ENCODE peak calls at places on chromosomes 11 and 22, in ten cellular contexts. L is upper lobe of right lung; K is cardiac muscle cell; D is breast epithelium; H is neural progenitor cell; F is progenitor cell of endocrine pancreas; O is HFFc6; A is CD8-positive, alpha-beta T cell; X is fibroblast of the aortic adventitia; N is RWPE2. M is an unnamed sample.

GRCh38 chr11:130636672-130637463 is 188.4 kb downstream of the ADAMTS15 start:
- DNase-seq in L (no peak), K (peak), D (peak), H (no peak), F (no peak), O (peak), A (no peak), X (peak), N (no peak), M (no peak)

GRCh38 chr22:37509026-37509886 is 10.0 kb downstream of the CARD10 start:
- DNase-seq in L (peak), K (no peak), D (no peak), H (no peak), F (no peak), O (no peak), A (no peak), X (no peak), N (no peak), M (no peak)

GRCh38 chr11:120061036-120061760 is 76.7 kb downstream of the TRIM29 start:
- DNase-seq in L (no peak), K (peak), D (peak), H (peak), F (no peak), O (peak), A (no peak), X (peak), N (no peak), M (no peak)

GRCh38 chr11:120710354-120711187 is 199.0 kb downstream of the GRIK4 start:
- DNase-seq in L (no peak), K (peak), D (peak), H (peak), F (peak), O (peak), A (no peak), X (peak), N (peak), M (peak)

GRCh38 chr11:61654397-61654829 is 25.8 kb upstream of the DAGLA start:
- DNase-seq in L (no peak), K (peak), D (peak), H (no peak), F (no peak), O (no peak), A (no peak), X (no peak), N (no peak), M (no peak)

GRCh38 chr11:130400793-130401483 is 27.5 kb downstream of the ADAMTS8 start:
- DNase-seq in L (no peak), K (peak), D (peak), H (no peak), F (no peak), O (peak), A (no peak), X (peak), N (no peak), M (no peak)

GRCh38 chr11:75011872-75012271 is 23.1 kb downstream of the NEU3 start:
- DNase-seq in L (no peak), K (no peak), D (no peak), H (no peak), F (no peak), O (no peak), A (no peak), X (no peak), N (no peak), M (no peak)

GRCh38 chr22:33757041-33757440 is 163.2 kb downstream of the LARGE1 start:
- DNase-seq in L (no peak), K (no peak), D (no peak), H (peak), F (no peak), O (no peak), A (no peak), X (no peak), N (no peak), M (no peak)

GRCh38 chr11:27701262-27702105 is 1.2 kb upstream of the BDNF start:
- DNase-seq in L (peak), K (peak), D (no peak), H (peak), F (no peak), O (peak), A (no peak), X (peak), N (peak), M (peak)

GRCh38 chr11:65492637-65493366 is 6.0 kb upstream of the MALAT1 start:
- DNase-seq in L (peak), K (peak), D (peak), H (no peak), F (no peak), O (peak), A (no peak), X (peak), N (no peak), M (no peak)

GRCh38 chr11:44596541-44597276 is 31.2 kb downstream of the CD82 start:
- DNase-seq in L (no peak), K (no peak), D (no peak), H (no peak), F (no peak), O (no peak), A (peak), X (no peak), N (no peak), M (no peak)

GRCh38 chr11:32892355-32893090 is at the start of gene QSER1:
- DNase-seq in L (peak), K (peak), D (peak), H (peak), F (peak), O (peak), A (peak), X (peak), N (no peak), M (peak)

GRCh38 chr11:62919898-62920640 is 1.1 kb downstream of the CHRM1 start:
- DNase-seq in L (no peak), K (no peak), D (no peak), H (peak), F (no peak), O (no peak), A (no peak), X (no peak), N (no peak), M (no peak)

GRCh38 chr11:9210922-9211320 is 54.2 kb downstream of the DENND5A start:
- DNase-seq in L (no peak), K (peak), D (no peak), H (no peak), F (no peak), O (no peak), A (no peak), X (peak), N (no peak), M (no peak)

GRCh38 chr11:101912823-101913284 is 2.0 kb upstream of the CEP126 start:
- DNase-seq in L (no peak), K (peak), D (no peak), H (no peak), F (no peak), O (no peak), A (no peak), X (peak), N (no peak), M (no peak)

GRCh38 chr11:2781413-2782274 is 81.8 kb upstream of the KCNQ1OT1 start:
- DNase-seq in L (peak), K (no peak), D (peak), H (no peak), F (peak), O (no peak), A (no peak), X (no peak), N (peak), M (no peak)

GRCh38 chr22:18012528-18012927 is 11.8 kb downstream of the MICAL3 start:
- DNase-seq in L (no peak), K (no peak), D (no peak), H (no peak), F (no peak), O (peak), A (no peak), X (no peak), N (no peak), M (no peak)

GRCh38 chr11:113286509-113287497 is 27.6 kb upstream of the TTC12 start:
- DNase-seq in L (no peak), K (peak), D (no peak), H (no peak), F (no peak), O (no peak), A (no peak), X (peak), N (no peak), M (no peak)

GRCh38 chr22:47299211-47299878 is 536.9 kb downstream of the TBC1D22A start:
- DNase-seq in L (no peak), K (no peak), D (no peak), H (no peak), F (no peak), O (no peak), A (no peak), X (no peak), N (no peak), M (no peak)

GRCh38 chr11:128061321-128061871 is 526.0 kb downstream of the ETS1 start:
- DNase-seq in L (no peak), K (no peak), D (no peak), H (no peak), F (no peak), O (no peak), A (no peak), X (peak), N (no peak), M (peak)

GRCh38 chr11:44851496-44851895 is 99.2 kb downstream of the TP53I11 start:
- DNase-seq in L (no peak), K (no peak), D (no peak), H (no peak), F (no peak), O (no peak), A (no peak), X (no peak), N (no peak), M (no peak)

GRCh38 chr11:9251306-9251705 is 13.8 kb downstream of the DENND5A start:
- DNase-seq in L (no peak), K (no peak), D (no peak), H (no peak), F (no peak), O (no peak), A (no peak), X (no peak), N (no peak), M (no peak)

GRCh38 chr11:77039491-77040400 is 5.5 kb downstream of the B3GNT6 start:
- DNase-seq in L (peak), K (peak), D (no peak), H (peak), F (no peak), O (no peak), A (no peak), X (peak), N (no peak), M (peak)

GRCh38 chr11:59754494-59754858 is 700 bp upstream of the STX3 start:
- DNase-seq in L (no peak), K (no peak), D (no peak), H (peak), F (no peak), O (no peak), A (no peak), X (no peak), N (no peak), M (peak)

GRCh38 chr11:31803813-31804438 is 7.2 kb downstream of the PAX6 start:
- DNase-seq in L (no peak), K (no peak), D (no peak), H (peak), F (no peak), O (no peak), A (no peak), X (no peak), N (no peak), M (peak)

GRCh38 chr22:48223488-48224190 is 1461.2 kb downstream of the TBC1D22A start:
- DNase-seq in L (no peak), K (no peak), D (no peak), H (no peak), F (no peak), O (no peak), A (no peak), X (no peak), N (no peak), M (no peak)

GRCh38 chr11:92550411-92550810 is 325.8 kb downstream of the FAT3 start:
- DNase-seq in L (no peak), K (no peak), D (no peak), H (peak), F (no peak), O (no peak), A (no peak), X (no peak), N (no peak), M (no peak)

GRCh38 chr11:111559791-111560190 is 19.3 kb downstream of the LAYN start:
- DNase-seq in L (no peak), K (no peak), D (no peak), H (no peak), F (no peak), O (no peak), A (no peak), X (no peak), N (no peak), M (no peak)

GRCh38 chr11:37512156-37512780 is 914.2 kb upstream of the RAG2 start:
- DNase-seq in L (no peak), K (peak), D (no peak), H (no peak), F (no peak), O (no peak), A (no peak), X (peak), N (no peak), M (no peak)

GRCh38 chr22:26573026-26573662 is 16.8 kb downstream of the TPST2 start:
- DNase-seq in L (peak), K (peak), D (no peak), H (no peak), F (no peak), O (no peak), A (no peak), X (peak), N (no peak), M (no peak)

GRCh38 chr11:121722431-121723256 is 269.9 kb upstream of the SORL1-AS1 start:
- DNase-seq in L (peak), K (peak), D (peak), H (peak), F (peak), O (peak), A (no peak), X (peak), N (peak), M (peak)

GRCh38 chr11:134155946-134156865 is 67.6 kb downstream of the NCAPD3 start:
- DNase-seq in L (no peak), K (no peak), D (no peak), H (no peak), F (no peak), O (no peak), A (no peak), X (no peak), N (no peak), M (no peak)

GRCh38 chr11:36377759-36378553 is 81.9 kb downstream of the PRR5L start:
- DNase-seq in L (no peak), K (no peak), D (no peak), H (no peak), F (no peak), O (no peak), A (no peak), X (no peak), N (no peak), M (no peak)

GRCh38 chr22:23236026-23236425 is 55.7 kb downstream of the BCR start:
- DNase-seq in L (no peak), K (no peak), D (no peak), H (no peak), F (no peak), O (no peak), A (no peak), X (no peak), N (no peak), M (no peak)

GRCh38 chr22:28609921-28610320 is 69.7 kb downstream of the TTC28 start:
- DNase-seq in L (no peak), K (no peak), D (no peak), H (no peak), F (no peak), O (no peak), A (no peak), X (no peak), N (no peak), M (no peak)

GRCh38 chr11:7278314-7278917 is 26.7 kb downstream of the SYT9 start:
- DNase-seq in L (no peak), K (peak), D (no peak), H (peak), F (no peak), O (peak), A (no peak), X (peak), N (no peak), M (peak)

GRCh38 chr11:9639985-9640384 is 23.9 kb upstream of the SWAP70 start:
- DNase-seq in L (no peak), K (peak), D (no peak), H (no peak), F (no peak), O (no peak), A (no peak), X (no peak), N (no peak), M (no peak)

GRCh38 chr22:20420157-20420842 is 17.3 kb downstream of the SCARF2 start:
- DNase-seq in L (peak), K (no peak), D (no peak), H (no peak), F (no peak), O (no peak), A (no peak), X (no peak), N (peak), M (no peak)

GRCh38 chr22:43296279-43296902 is 46.8 kb downstream of the SCUBE1 start:
- DNase-seq in L (no peak), K (no peak), D (no peak), H (peak), F (no peak), O (no peak), A (no peak), X (no peak), N (no peak), M (peak)

GRCh38 chr22:43297246-43298061 is 45.7 kb downstream of the SCUBE1 start:
- DNase-seq in L (no peak), K (no peak), D (no peak), H (no peak), F (no peak), O (no peak), A (no peak), X (no peak), N (no peak), M (no peak)

GRCh38 chr22:43299736-43300135 is 43.4 kb downstream of the SCUBE1 start:
- DNase-seq in L (no peak), K (no peak), D (no peak), H (no peak), F (no peak), O (no peak), A (no peak), X (no peak), N (no peak), M (no peak)

GRCh38 chr22:43295660-43296059 is 47.5 kb downstream of the SCUBE1 start:
- DNase-seq in L (no peak), K (no peak), D (no peak), H (no peak), F (no peak), O (no peak), A (no peak), X (no peak), N (no peak), M (no peak)

GRCh38 chr22:43298062-43298801 is 44.9 kb downstream of the SCUBE1 start:
- DNase-seq in L (no peak), K (no peak), D (no peak), H (peak), F (no peak), O (no peak), A (no peak), X (peak), N (no peak), M (no peak)
- TF ChIP-seq CTCF in L (no peak), K (no peak), D (no peak), H (no peak), F (no peak), O (no peak), A (no peak), X (no peak), N (no peak), M (no peak)

DNA sequence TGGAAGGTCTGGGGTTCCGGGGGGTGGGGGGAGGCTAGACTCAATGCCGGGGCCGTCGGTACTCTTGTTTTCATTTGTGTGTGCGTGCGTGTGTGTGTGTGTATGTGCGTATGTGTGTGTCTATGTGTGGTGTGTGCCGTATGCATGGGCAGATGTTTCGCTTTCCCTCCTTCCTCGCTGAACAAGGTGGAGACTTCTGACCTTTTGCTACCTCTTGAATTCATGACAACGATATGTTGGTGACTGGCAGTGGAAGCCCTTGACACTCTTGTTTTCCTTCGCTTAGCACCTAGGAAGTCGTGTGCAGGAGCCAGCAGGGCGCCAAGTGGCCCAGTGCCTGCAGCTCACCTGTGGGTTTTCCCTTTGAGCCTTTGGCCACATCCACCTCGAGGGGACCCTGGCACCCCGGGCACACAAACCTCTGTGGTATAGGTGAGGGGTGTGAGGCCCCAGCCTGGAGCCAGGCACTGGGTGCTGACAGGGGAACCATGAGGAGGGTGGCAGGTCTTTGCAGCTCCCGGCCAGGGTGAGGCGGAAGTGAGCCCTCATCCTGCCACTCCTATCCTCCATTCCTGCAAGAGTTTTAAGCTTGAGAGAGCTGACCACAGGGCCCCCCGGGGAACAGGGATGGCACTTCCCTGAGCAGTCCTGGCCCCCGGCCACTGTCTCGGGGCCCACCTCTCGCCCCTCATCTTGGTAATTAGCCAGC is 19.3 kb upstream of the TMEM191C start:
- DNase-seq in L (peak), K (no peak), D (no peak), H (peak), F (no peak), O (no peak), A (no peak), X (no peak), N (peak), M (no peak)
- TF ChIP-seq CTCF in L (no peak), K (no peak), D (no peak), H (peak), F (peak), O (peak), A (no peak), X (no peak), N (no peak), M (no peak)

GRCh38 chr22:46162771-46163170 is 12.4 kb downstream of the PPARA start:
- DNase-seq in L (no peak), K (no peak), D (no peak), H (no peak), F (no peak), O (no peak), A (no peak), X (no peak), N (no peak), M (no peak)

GRCh38 chr22:46159212-46159611 is 8.9 kb downstream of the PPARA start:
- DNase-seq in L (no peak), K (no peak), D (no peak), H (no peak), F (no peak), O (no peak), A (no peak), X (no peak), N (no peak), M (no peak)

GRCh38 chr22:46163498-46163897 is 13.2 kb downstream of the PPARA start:
- DNase-seq in L (no peak), K (no peak), D (no peak), H (no peak), F (no peak), O (no peak), A (no peak), X (no peak), N (no peak), M (no peak)

GRCh38 chr22:46159777-46160176 is 9.5 kb downstream of the PPARA start:
- DNase-seq in L (no peak), K (no peak), D (no peak), H (no peak), F (no peak), O (no peak), A (no peak), X (no peak), N (no peak), M (no peak)

GRCh38 chr22:46162285-46162684 is 12.0 kb downstream of the PPARA start:
- DNase-seq in L (no peak), K (no peak), D (no peak), H (no peak), F (no peak), O (no peak), A (no peak), X (no peak), N (no peak), M (no peak)
- TF ChIP-seq CTCF in L (no peak), K (no peak), D (no peak), H (no peak), F (no peak), O (no peak), A (no peak), X (no peak), N (no peak), M (no peak)

DNA sequence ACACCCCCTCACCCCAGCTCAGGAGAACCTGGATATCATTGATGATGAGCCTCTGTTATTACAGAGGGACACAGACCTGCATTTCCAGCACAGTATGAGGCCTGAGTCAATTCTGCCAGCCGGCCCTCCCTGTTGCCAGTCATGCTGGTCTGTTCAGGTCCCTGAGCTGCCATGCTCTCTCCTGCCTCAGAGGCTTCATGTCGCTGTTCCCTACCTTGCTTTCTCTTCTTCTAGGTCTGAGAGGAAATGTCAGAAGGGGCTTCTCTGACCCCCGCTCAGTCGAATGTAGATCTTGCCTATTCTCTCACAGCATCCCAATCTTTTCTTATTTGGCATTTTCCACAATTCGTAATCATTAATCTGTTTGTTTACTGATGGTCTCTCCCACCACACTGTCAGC is 21.8 kb upstream of the ABCC8 start:
- DNase-seq in L (no peak), K (no peak), D (no peak), H (peak), F (no peak), O (no peak), A (no peak), X (no peak), N (no peak), M (peak)
- TF ChIP-seq CTCF in L (no peak), K (peak), D (no peak), H (peak), F (peak), O (peak), A (no peak), X (peak), N (peak), M (peak)

DNA sequence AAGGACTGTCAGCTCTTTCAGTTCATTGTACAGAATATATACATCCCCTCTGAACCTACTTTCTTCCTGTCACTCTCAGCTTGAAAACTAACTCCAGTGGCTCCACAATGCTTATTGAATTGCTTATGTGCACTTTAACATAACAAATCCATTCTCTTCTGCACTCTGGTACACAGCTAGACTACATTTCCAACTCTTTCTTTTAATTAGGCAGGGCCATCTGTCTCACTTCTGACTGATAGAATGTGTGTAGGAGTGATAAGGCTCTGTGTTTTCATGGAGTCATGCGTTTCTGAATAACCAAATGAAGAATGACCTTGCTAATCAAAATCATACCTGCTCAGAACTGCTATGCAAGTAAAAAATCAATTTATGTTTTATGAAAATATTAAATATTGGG is 278.5 kb upstream of the CCDC179 start:
- DNase-seq in L (no peak), K (no peak), D (no peak), H (no peak), F (no peak), O (no peak), A (no peak), X (no peak), N (no peak), M (no peak)
- TF ChIP-seq CTCF in L (no peak), K (no peak), D (no peak), H (no peak), F (no peak), O (no peak), A (no peak), X (no peak), N (no peak), M (no peak)